ENCODE peak calls at places on chromosomes 11 and 22, in five cellular contexts. One of them, this sample, is unnamed.

GRCh38 chr11:11857769-11858168 is 16.0 kb downstream of the USP47 start:
- DNase-seq in A549: peak; percentile 32
- DNase-seq in transverse colon: no peak
- DNase-seq in breast epithelium: no peak
- DNase-seq in heart left ventricle: no peak
- DNase-seq in this sample: no peak

GRCh38 chr22:16963189-16963945 is 44.7 kb downstream of the GAB4 start:
- DNase-seq in transverse colon: no peak
- DNase-seq in heart left ventricle: no peak
- DNase-seq in A549: no peak
- DNase-seq in breast epithelium: no peak
- DNase-seq in this sample: no peak

GRCh38 chr22:38327805-38328204 is 10.6 kb upstream of the CSNK1E start:
- DNase-seq in transverse colon: no peak
- DNase-seq in breast epithelium: no peak
- DNase-seq in heart left ventricle: no peak
- DNase-seq in A549: no peak
- DNase-seq in this sample: no peak

GRCh38 chr11:6862961-6863360 is at the start of gene OR10A2:
- DNase-seq in transverse colon: no peak
- DNase-seq in breast epithelium: no peak
- DNase-seq in heart left ventricle: no peak
- DNase-seq in A549: no peak
- DNase-seq in this sample: no peak

GRCh38 chr11:17221968-17222367 is 14.2 kb upstream of the PIK3C2A start:
- DNase-seq in A549: no peak
- DNase-seq in breast epithelium: no peak
- DNase-seq in transverse colon: no peak
- DNase-seq in heart left ventricle: no peak
- DNase-seq in this sample: no peak

GRCh38 chr22:37818397-37819099 is 4.6 kb upstream of the GALR3 start:
- DNase-seq in A549: no peak
- DNase-seq in heart left ventricle: peak; percentile 61
- DNase-seq in breast epithelium: peak; percentile 67
- DNase-seq in transverse colon: peak; percentile 77
- DNase-seq in this sample: peak; percentile 71

GRCh38 chr11:111324277-111324720 is 26.0 kb downstream of the POU2AF3 start:
- DNase-seq in A549: no peak
- DNase-seq in heart left ventricle: no peak
- DNase-seq in breast epithelium: no peak
- DNase-seq in transverse colon: no peak
- DNase-seq in this sample: no peak

GRCh38 chr11:34356130-34356529 is 1.7 kb downstream of the ABTB2 start:
- DNase-seq in breast epithelium: no peak
- DNase-seq in transverse colon: no peak
- DNase-seq in A549: no peak
- DNase-seq in heart left ventricle: no peak
- DNase-seq in this sample: no peak

GRCh38 chr11:1126491-1126926 is 31.2 kb upstream of the MUC5AC start:
- DNase-seq in A549: no peak
- DNase-seq in transverse colon: peak; percentile 6
- DNase-seq in heart left ventricle: no peak
- DNase-seq in breast epithelium: no peak
- DNase-seq in this sample: peak; percentile 20

GRCh38 chr11:46273511-46274205 is 3.8 kb upstream of the CREB3L1 start:
- DNase-seq in heart left ventricle: no peak
- DNase-seq in A549: peak; percentile 78
- DNase-seq in breast epithelium: no peak
- DNase-seq in transverse colon: peak; percentile 66
- DNase-seq in this sample: peak; percentile 78

GRCh38 chr11:110431212-110432073 is 1.7 kb downstream of the FDX1 start:
- DNase-seq in transverse colon: no peak
- DNase-seq in breast epithelium: no peak
- DNase-seq in A549: no peak
- DNase-seq in heart left ventricle: no peak
- DNase-seq in this sample: no peak

GRCh38 chr11:108959124-108959761 is 294.4 kb downstream of the DDX10 start:
- DNase-seq in A549: no peak
- DNase-seq in breast epithelium: no peak
- DNase-seq in heart left ventricle: no peak
- DNase-seq in transverse colon: no peak
- DNase-seq in this sample: no peak

GRCh38 chr22:45577746-45578523 is 75.3 kb downstream of the FBLN1 start:
- DNase-seq in heart left ventricle: peak; percentile 82
- DNase-seq in transverse colon: peak; percentile 83
- DNase-seq in A549: peak; percentile 89
- DNase-seq in breast epithelium: peak; percentile 86
- DNase-seq in this sample: peak; percentile 84

GRCh38 chr22:46569055-46569847 is 31.8 kb upstream of the CELSR1 start:
- DNase-seq in breast epithelium: no peak
- DNase-seq in heart left ventricle: no peak
- DNase-seq in transverse colon: no peak
- DNase-seq in A549: no peak
- DNase-seq in this sample: no peak

GRCh38 chr11:36360833-36361232 is 64.7 kb downstream of the PRR5L start:
- DNase-seq in breast epithelium: no peak
- DNase-seq in A549: no peak
- DNase-seq in transverse colon: no peak
- DNase-seq in heart left ventricle: no peak
- DNase-seq in this sample: no peak

GRCh38 chr11:76161261-76161961 is 44.9 kb downstream of the WNT11 start:
- DNase-seq in breast epithelium: no peak
- DNase-seq in transverse colon: no peak
- DNase-seq in A549: no peak
- DNase-seq in heart left ventricle: peak; percentile 48
- DNase-seq in this sample: no peak

GRCh38 chr11:17979770-17980371 is 33.0 kb downstream of the SERGEF start:
- DNase-seq in heart left ventricle: no peak
- DNase-seq in transverse colon: no peak
- DNase-seq in breast epithelium: no peak
- DNase-seq in A549: peak; percentile 19
- DNase-seq in this sample: peak; percentile 37

GRCh38 chr22:49395617-49396016 is 432.1 kb downstream of the BRD1 start:
- DNase-seq in breast epithelium: peak; percentile 24
- DNase-seq in heart left ventricle: no peak
- DNase-seq in transverse colon: no peak
- DNase-seq in A549: no peak
- DNase-seq in this sample: no peak

GRCh38 chr11:26285593-26285992 is 46.3 kb upstream of the ANO3 start:
- DNase-seq in breast epithelium: no peak
- DNase-seq in transverse colon: no peak
- DNase-seq in A549: no peak
- DNase-seq in heart left ventricle: no peak
- DNase-seq in this sample: no peak
- TF ChIP-seq POLR2A in breast epithelium: no peak
- TF ChIP-seq POLR2A in transverse colon: no peak
- TF ChIP-seq POLR2A in A549: no peak
- TF ChIP-seq POLR2A in heart left ventricle: no peak
- TF ChIP-seq POLR2A in this sample: no peak

GRCh38 chr22:32686354-32686753 is 115.2 kb upstream of the TIMP3 start:
- DNase-seq in breast epithelium: no peak
- DNase-seq in A549: no peak
- DNase-seq in transverse colon: no peak
- DNase-seq in heart left ventricle: no peak
- DNase-seq in this sample: no peak

GRCh38 chr22:32680895-32681294 is 120.6 kb upstream of the TIMP3 start:
- DNase-seq in transverse colon: no peak
- DNase-seq in A549: no peak
- DNase-seq in breast epithelium: no peak
- DNase-seq in heart left ventricle: no peak
- DNase-seq in this sample: no peak

GRCh38 chr22:32684822-32685187 is 116.7 kb upstream of the TIMP3 start:
- DNase-seq in heart left ventricle: no peak
- DNase-seq in A549: no peak
- DNase-seq in transverse colon: no peak
- DNase-seq in breast epithelium: no peak
- DNase-seq in this sample: no peak

GRCh38 chr22:32684148-32684821 is 117.2 kb upstream of the TIMP3 start:
- DNase-seq in A549: no peak
- DNase-seq in heart left ventricle: no peak
- DNase-seq in transverse colon: no peak
- DNase-seq in breast epithelium: no peak
- DNase-seq in this sample: no peak

GRCh38 chr22:32685527-32685926 is 116.0 kb upstream of the TIMP3 start:
- DNase-seq in breast epithelium: no peak
- DNase-seq in A549: no peak
- DNase-seq in transverse colon: no peak
- DNase-seq in heart left ventricle: no peak
- DNase-seq in this sample: no peak
- H3K4me3 ChIP-seq in breast epithelium: no peak overlapping the region
- H3K4me3 ChIP-seq in A549: no peak overlapping the region
- H3K4me3 ChIP-seq in transverse colon: no peak overlapping the region
- H3K4me3 ChIP-seq in heart left ventricle: no peak overlapping the region
- H3K4me3 ChIP-seq in this sample: no peak overlapping the region

GRCh38 chr22:21937821-21938070 is 14.9 kb downstream of the PPM1F start:
- DNase-seq in heart left ventricle: no peak
- DNase-seq in breast epithelium: no peak
- DNase-seq in A549: no peak
- DNase-seq in transverse colon: no peak
- DNase-seq in this sample: no peak

GRCh38 chr22:21939392-21940319 is 13.0 kb downstream of the PPM1F start:
- DNase-seq in breast epithelium: no peak
- DNase-seq in heart left ventricle: peak; percentile 66
- DNase-seq in transverse colon: no peak
- DNase-seq in A549: no peak
- DNase-seq in this sample: no peak

GRCh38 chr22:21937041-21937820 is 15.4 kb downstream of the PPM1F start:
- DNase-seq in A549: no peak
- DNase-seq in heart left ventricle: peak; percentile 39
- DNase-seq in breast epithelium: no peak
- DNase-seq in transverse colon: peak; percentile 32
- DNase-seq in this sample: peak; percentile 62

GRCh38 chr22:21938906-21939305 is 13.7 kb downstream of the PPM1F start:
- DNase-seq in heart left ventricle: no peak
- DNase-seq in A549: no peak
- DNase-seq in breast epithelium: no peak
- DNase-seq in transverse colon: no peak
- DNase-seq in this sample: no peak

DNA sequence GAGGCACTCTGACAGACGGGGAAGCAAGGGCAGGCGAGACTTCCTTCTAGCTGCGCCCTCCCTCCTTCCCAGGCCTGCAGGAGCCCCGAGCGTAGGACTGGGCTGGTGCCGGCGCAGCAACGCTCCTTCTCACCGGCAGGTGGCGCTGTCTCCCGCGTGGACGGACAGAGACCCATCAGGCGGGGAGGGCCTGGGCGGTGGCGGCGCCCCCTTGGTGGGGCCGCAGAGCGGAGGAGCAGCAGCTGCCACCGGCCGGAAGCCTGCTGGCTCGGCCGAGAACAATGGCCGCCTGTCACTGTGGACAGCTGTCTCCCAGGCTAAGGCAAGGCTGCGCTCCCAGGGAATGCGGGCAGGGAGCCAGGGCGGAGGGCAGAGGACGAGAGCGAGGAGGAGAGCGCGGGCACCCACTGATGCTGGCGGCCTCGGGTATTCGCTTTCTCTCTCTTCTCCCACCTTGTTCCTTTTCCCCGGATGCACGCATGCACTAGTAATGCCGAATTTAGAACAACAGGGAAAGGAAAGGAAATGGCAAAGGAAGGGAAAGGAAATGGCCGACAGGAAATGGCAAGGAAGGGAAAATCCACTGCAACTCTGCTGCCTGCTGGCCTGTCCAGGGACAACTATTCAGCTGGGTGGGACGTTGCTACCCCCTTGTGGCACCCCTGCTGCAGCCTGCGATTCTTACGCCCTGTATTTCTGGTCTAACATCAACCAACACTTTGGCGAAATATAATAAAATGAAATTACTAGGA is 14.4 kb downstream of the PPM1F start:
- DNase-seq in transverse colon: peak; percentile 96
- DNase-seq in breast epithelium: peak; percentile 93
- DNase-seq in A549: peak; percentile 85
- DNase-seq in heart left ventricle: peak; percentile 95
- DNase-seq in this sample: peak; percentile 95
- TF ChIP-seq POLR2A in transverse colon: peak; percentile 67
- TF ChIP-seq POLR2A in breast epithelium: no peak
- TF ChIP-seq POLR2A in A549: peak; percentile 38
- TF ChIP-seq POLR2A in heart left ventricle: peak; percentile 64
- TF ChIP-seq POLR2A in this sample: no peak

GRCh38 chr22:42176271-42176670 is 45.7 kb upstream of the CYP2D6 start:
- DNase-seq in A549: no peak
- DNase-seq in breast epithelium: no peak
- DNase-seq in transverse colon: no peak
- DNase-seq in heart left ventricle: no peak
- DNase-seq in this sample: no peak

GRCh38 chr22:42179616-42180015 is 49.0 kb upstream of the CYP2D6 start:
- DNase-seq in heart left ventricle: no peak
- DNase-seq in breast epithelium: no peak
- DNase-seq in A549: no peak
- DNase-seq in transverse colon: no peak
- DNase-seq in this sample: no peak

GRCh38 chr22:42177891-42178336 is 47.3 kb upstream of the CYP2D6 start:
- DNase-seq in A549: no peak
- DNase-seq in transverse colon: no peak
- DNase-seq in breast epithelium: no peak
- DNase-seq in heart left ventricle: no peak
- DNase-seq in this sample: no peak

GRCh38 chr22:42178910-42179495 is 48.4 kb upstream of the CYP2D6 start:
- DNase-seq in heart left ventricle: no peak
- DNase-seq in A549: no peak
- DNase-seq in breast epithelium: no peak
- DNase-seq in transverse colon: no peak
- DNase-seq in this sample: no peak

DNA sequence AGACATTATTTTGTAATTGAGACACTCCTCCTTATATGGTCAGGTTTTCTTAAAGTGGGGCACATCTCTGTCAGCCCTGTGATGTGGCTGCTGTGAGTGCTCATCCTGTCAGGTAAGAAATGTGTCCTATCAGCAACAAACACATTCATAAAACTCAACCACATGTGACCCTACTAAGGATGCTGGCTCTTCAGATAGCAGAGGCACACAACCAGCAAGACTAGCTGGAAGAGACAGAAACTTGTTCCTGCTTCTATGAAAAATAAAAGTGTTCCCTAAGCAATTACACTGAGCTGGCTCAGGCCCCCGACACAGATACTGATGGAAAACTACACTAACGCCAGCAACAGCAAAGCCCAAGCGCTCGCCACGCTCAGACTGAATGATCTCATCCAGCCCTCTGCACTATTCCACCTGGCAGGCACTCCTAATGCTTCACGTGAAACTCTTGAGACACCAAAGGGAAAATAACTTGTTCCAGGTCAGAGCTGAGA is 49.8 kb upstream of the CYP2D6 start:
- DNase-seq in heart left ventricle: no peak
- DNase-seq in A549: no peak
- DNase-seq in breast epithelium: no peak
- DNase-seq in transverse colon: peak; percentile 16
- DNase-seq in this sample: no peak
- H3K4me3 ChIP-seq in heart left ventricle: no peak overlapping the region
- H3K4me3 ChIP-seq in A549: no peak overlapping the region
- H3K4me3 ChIP-seq in breast epithelium: no peak overlapping the region
- H3K4me3 ChIP-seq in transverse colon: no peak overlapping the region
- H3K4me3 ChIP-seq in this sample: no peak overlapping the region

This sample was measured in stomach.